ENCODE peak calls at places on chromosomes 1 and 21, in seven cellular contexts. One of them, this sample, is unnamed.

GRCh38 chr1:117447661-117448060 is 80.4 kb downstream of the MAN1A2 start:
- DNase-seq in heart right ventricle: no peak
- DNase-seq in OCI-LY7: no peak
- DNase-seq in lower leg skin: no peak
- DNase-seq in endothelial cell of umbilical vein: no peak
- DNase-seq in fibroblast of lung: peak
- DNase-seq in pancreas: no peak
- DNase-seq in this sample: peak

GRCh38 chr1:47694011-47694890 is 256.4 kb downstream of the FOXD2 start:
- DNase-seq in fibroblast of lung: no peak
- DNase-seq in endothelial cell of umbilical vein: no peak
- DNase-seq in heart right ventricle: peak
- DNase-seq in OCI-LY7: no peak
- DNase-seq in lower leg skin: peak
- DNase-seq in pancreas: no peak
- DNase-seq in this sample: no peak

GRCh38 chr1:90706437-90707362 is 10.4 kb downstream of the BARHL2 start:
- DNase-seq in heart right ventricle: no peak
- DNase-seq in pancreas: no peak
- DNase-seq in lower leg skin: no peak
- DNase-seq in OCI-LY7: no peak
- DNase-seq in fibroblast of lung: no peak
- DNase-seq in endothelial cell of umbilical vein: no peak
- DNase-seq in this sample: no peak

GRCh38 chr1:28329395-28330153 is 734 bp downstream of the MED18 start:
- DNase-seq in pancreas: peak
- DNase-seq in fibroblast of lung: peak
- DNase-seq in heart right ventricle: no peak
- DNase-seq in OCI-LY7: peak
- DNase-seq in endothelial cell of umbilical vein: peak
- DNase-seq in lower leg skin: no peak
- DNase-seq in this sample: peak

GRCh38 chr1:155479205-155479604 is 83.4 kb downstream of the ASH1L start:
- DNase-seq in endothelial cell of umbilical vein: no peak
- DNase-seq in OCI-LY7: no peak
- DNase-seq in heart right ventricle: no peak
- DNase-seq in fibroblast of lung: peak
- DNase-seq in pancreas: no peak
- DNase-seq in lower leg skin: no peak
- DNase-seq in this sample: peak

GRCh38 chr1:86380257-86380861 is 15.8 kb downstream of the ODF2L start:
- DNase-seq in heart right ventricle: no peak
- DNase-seq in pancreas: no peak
- DNase-seq in lower leg skin: no peak
- DNase-seq in fibroblast of lung: peak
- DNase-seq in OCI-LY7: peak
- DNase-seq in endothelial cell of umbilical vein: peak
- DNase-seq in this sample: peak

GRCh38 chr1:29719253-29719652 is 482.9 kb downstream of the PTPRU start:
- DNase-seq in lower leg skin: no peak
- DNase-seq in pancreas: no peak
- DNase-seq in fibroblast of lung: peak
- DNase-seq in endothelial cell of umbilical vein: no peak
- DNase-seq in OCI-LY7: no peak
- DNase-seq in heart right ventricle: no peak
- DNase-seq in this sample: peak

GRCh38 chr21:35614412-35614901 is 445.9 kb downstream of the SETD4 start:
- DNase-seq in pancreas: no peak
- DNase-seq in heart right ventricle: no peak
- DNase-seq in endothelial cell of umbilical vein: peak
- DNase-seq in lower leg skin: no peak
- DNase-seq in OCI-LY7: no peak
- DNase-seq in fibroblast of lung: peak
- DNase-seq in this sample: peak

GRCh38 chr1:24321712-24322635 is 2.8 kb downstream of the GRHL3 start:
- DNase-seq in heart right ventricle: peak
- DNase-seq in lower leg skin: peak
- DNase-seq in pancreas: peak
- DNase-seq in fibroblast of lung: peak
- DNase-seq in OCI-LY7: peak
- DNase-seq in endothelial cell of umbilical vein: peak
- DNase-seq in this sample: peak

DNA sequence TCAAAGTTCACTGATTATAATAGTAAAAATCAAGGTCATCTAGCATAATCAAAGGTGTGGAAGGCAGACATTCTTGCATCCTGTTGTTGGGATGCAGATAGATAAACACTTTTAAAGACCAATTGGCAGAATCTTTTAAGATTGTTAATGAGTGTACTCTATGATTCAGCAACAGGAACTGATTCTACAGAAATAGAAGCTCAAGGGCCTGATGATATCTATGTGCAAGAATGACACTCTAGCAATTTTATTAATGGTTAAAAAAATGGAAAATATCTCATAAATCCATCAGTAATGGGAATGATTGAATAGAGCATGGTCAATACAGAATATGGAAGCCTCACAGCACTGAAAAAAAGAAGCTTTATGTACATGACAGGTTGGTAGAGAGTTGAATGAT is 2.2 kb upstream of the ATP1A4 start:
- DNase-seq in heart right ventricle: no peak
- DNase-seq in lower leg skin: no peak
- DNase-seq in pancreas: no peak
- DNase-seq in endothelial cell of umbilical vein: no peak
- DNase-seq in fibroblast of lung: no peak
- DNase-seq in OCI-LY7: no peak
- DNase-seq in this sample: no peak
- TF ChIP-seq CTCF in heart right ventricle: no peak
- TF ChIP-seq CTCF in lower leg skin: no peak
- TF ChIP-seq CTCF in pancreas: no peak
- TF ChIP-seq CTCF in endothelial cell of umbilical vein: no peak
- TF ChIP-seq CTCF in fibroblast of lung: no peak
- TF ChIP-seq CTCF in OCI-LY7: no peak
- TF ChIP-seq CTCF in this sample: no peak

GRCh38 chr1:151069103-151069486 is 1.5 kb upstream of the GABPB2 start:
- DNase-seq in OCI-LY7: no peak
- DNase-seq in heart right ventricle: no peak
- DNase-seq in pancreas: no peak
- DNase-seq in lower leg skin: no peak
- DNase-seq in endothelial cell of umbilical vein: no peak
- DNase-seq in fibroblast of lung: no peak
- DNase-seq in this sample: no peak

GRCh38 chr1:151062738-151063371 is 2.7 kb downstream of the MLLT11 start:
- DNase-seq in endothelial cell of umbilical vein: peak
- DNase-seq in heart right ventricle: peak
- DNase-seq in OCI-LY7: no peak
- DNase-seq in pancreas: no peak
- DNase-seq in fibroblast of lung: peak
- DNase-seq in lower leg skin: no peak
- DNase-seq in this sample: peak

GRCh38 chr1:151061704-151062103 is 1.5 kb downstream of the MLLT11 start:
- DNase-seq in endothelial cell of umbilical vein: no peak
- DNase-seq in lower leg skin: no peak
- DNase-seq in heart right ventricle: no peak
- DNase-seq in OCI-LY7: no peak
- DNase-seq in pancreas: no peak
- DNase-seq in fibroblast of lung: no peak
- DNase-seq in this sample: no peak

GRCh38 chr1:151067185-151067584 is 3.4 kb upstream of the GABPB2 start:
- DNase-seq in fibroblast of lung: no peak
- DNase-seq in heart right ventricle: no peak
- DNase-seq in endothelial cell of umbilical vein: no peak
- DNase-seq in OCI-LY7: no peak
- DNase-seq in lower leg skin: no peak
- DNase-seq in pancreas: no peak
- DNase-seq in this sample: no peak

GRCh38 chr1:151065089-151065645 is 5.0 kb downstream of the MLLT11 start:
- DNase-seq in OCI-LY7: no peak
- DNase-seq in endothelial cell of umbilical vein: no peak
- DNase-seq in lower leg skin: no peak
- DNase-seq in fibroblast of lung: no peak
- DNase-seq in pancreas: no peak
- DNase-seq in heart right ventricle: no peak
- DNase-seq in this sample: no peak
- H3K4me3 ChIP-seq in OCI-LY7: no peak
- H3K4me3 ChIP-seq in endothelial cell of umbilical vein: no peak
- H3K4me3 ChIP-seq in lower leg skin: no peak
- H3K4me3 ChIP-seq in fibroblast of lung: no peak
- H3K4me3 ChIP-seq in pancreas: no peak
- H3K4me3 ChIP-seq in heart right ventricle: no peak
- H3K4me3 ChIP-seq in this sample: no peak

GRCh38 chr1:109240158-109241152 is 8.9 kb upstream of the CELSR2 start:
- DNase-seq in endothelial cell of umbilical vein: no peak
- DNase-seq in pancreas: no peak
- DNase-seq in OCI-LY7: peak
- DNase-seq in fibroblast of lung: peak
- DNase-seq in lower leg skin: peak
- DNase-seq in heart right ventricle: peak
- DNase-seq in this sample: peak

GRCh38 chr1:109239047-109239579 is 10.2 kb upstream of the CELSR2 start:
- DNase-seq in fibroblast of lung: no peak
- DNase-seq in lower leg skin: no peak
- DNase-seq in OCI-LY7: no peak
- DNase-seq in endothelial cell of umbilical vein: no peak
- DNase-seq in heart right ventricle: no peak
- DNase-seq in pancreas: no peak
- DNase-seq in this sample: no peak

GRCh38 chr1:109238382-109238781 is 11.0 kb upstream of the CELSR2 start:
- DNase-seq in pancreas: no peak
- DNase-seq in lower leg skin: no peak
- DNase-seq in endothelial cell of umbilical vein: no peak
- DNase-seq in heart right ventricle: no peak
- DNase-seq in fibroblast of lung: no peak
- DNase-seq in OCI-LY7: no peak
- DNase-seq in this sample: no peak

GRCh38 chr1:109241344-109241743 is 8.0 kb upstream of the CELSR2 start:
- DNase-seq in fibroblast of lung: no peak
- DNase-seq in pancreas: no peak
- DNase-seq in heart right ventricle: no peak
- DNase-seq in lower leg skin: no peak
- DNase-seq in endothelial cell of umbilical vein: no peak
- DNase-seq in OCI-LY7: no peak
- DNase-seq in this sample: no peak

DNA sequence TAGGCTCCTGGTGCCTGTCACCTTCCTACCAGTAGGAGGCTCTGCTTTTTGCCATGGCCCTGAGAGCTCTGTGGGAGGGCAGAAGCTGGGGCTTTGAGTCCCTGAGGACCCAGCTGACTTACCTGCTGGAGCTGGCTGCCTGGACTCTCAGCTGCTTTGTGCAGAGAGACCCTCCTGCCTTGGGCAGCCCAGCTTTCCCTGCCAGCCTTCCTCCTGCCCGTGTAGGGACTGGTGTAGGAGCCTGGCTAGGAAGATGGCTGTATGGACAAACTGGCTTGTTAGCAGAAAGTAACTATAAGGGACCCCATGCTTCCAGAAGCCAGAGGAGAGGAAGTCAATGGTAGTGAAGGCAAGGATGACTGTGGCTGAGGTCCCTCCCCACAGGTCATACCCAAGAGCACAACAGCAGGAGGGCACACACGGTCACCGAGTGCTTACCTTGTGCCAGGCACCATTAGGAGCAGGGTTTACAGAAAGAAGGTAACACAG is 9.7 kb upstream of the CELSR2 start:
- DNase-seq in OCI-LY7: peak
- DNase-seq in fibroblast of lung: peak
- DNase-seq in endothelial cell of umbilical vein: peak
- DNase-seq in lower leg skin: no peak
- DNase-seq in heart right ventricle: no peak
- DNase-seq in pancreas: no peak
- DNase-seq in this sample: peak
- TF ChIP-seq CTCF in OCI-LY7: peak
- TF ChIP-seq CTCF in fibroblast of lung: peak
- TF ChIP-seq CTCF in endothelial cell of umbilical vein: peak
- TF ChIP-seq CTCF in lower leg skin: no peak
- TF ChIP-seq CTCF in heart right ventricle: peak
- TF ChIP-seq CTCF in pancreas: peak
- TF ChIP-seq CTCF in this sample: peak

GRCh38 chr1:185074307-185074706 is 28.9 kb downstream of the RNF2 start:
- DNase-seq in pancreas: no peak
- DNase-seq in endothelial cell of umbilical vein: no peak
- DNase-seq in lower leg skin: no peak
- DNase-seq in OCI-LY7: no peak
- DNase-seq in heart right ventricle: no peak
- DNase-seq in fibroblast of lung: peak
- DNase-seq in this sample: peak
- H3K4me3 ChIP-seq in pancreas: no peak
- H3K4me3 ChIP-seq in endothelial cell of umbilical vein: no peak
- H3K4me3 ChIP-seq in lower leg skin: no peak
- H3K4me3 ChIP-seq in OCI-LY7: no peak
- H3K4me3 ChIP-seq in heart right ventricle: no peak
- H3K4me3 ChIP-seq in fibroblast of lung: no peak
- H3K4me3 ChIP-seq in this sample: no peak

This sample was measured in fibroblast of mammary gland.